ENCODE peak calls at places on chromosomes 7 and 10, in eight cellular contexts. J is fibroblast of lung, X is HCT116, H is GM23248, Q is Karpas-422, V is hepatocyte, W is IMR-90, Z is mammary epithelial cell. N is an unnamed sample. For H3K4me1 and H4K20me1, the result is how much of the 10 kb centered on the place peaks cover.

GRCh38 chr7:47990592-47990991 is 11.2 kb upstream of the HUS1 start:
- DNase-seq in J (no peak), X (no peak), H (no peak), Q (no peak), V (no peak), W (no peak), Z (no peak), N (no peak)

GRCh38 chr7:46169384-46169755 is 248.3 kb upstream of the IGFBP3 start:
- DNase-seq in J (no peak), X (no peak), H (peak), Q (no peak), V (no peak), W (peak), Z (no peak), N (no peak)

GRCh38 chr10:19702215-19702614 is 114.0 kb upstream of the PLXDC2 start:
- DNase-seq in J (peak), X (no peak), H (peak), Q (no peak), V (no peak), W (peak), Z (peak), N (no peak)

GRCh38 chr10:119498889-119499864 is 43.3 kb downstream of the RGS10 start:
- DNase-seq in J (no peak), X (no peak), H (peak), Q (no peak), V (no peak), W (peak), Z (peak), N (no peak)

GRCh38 chr7:82760831-82761230 is 317.3 kb upstream of the CACNA2D1 start:
- DNase-seq in J (no peak), X (no peak), H (no peak), Q (no peak), V (no peak), W (peak), Z (no peak), N (no peak)

GRCh38 chr7:1889556-1890181 is 219.6 kb downstream of the ELFN1 start:
- DNase-seq in J (peak), X (no peak), H (peak), Q (no peak), V (no peak), W (peak), Z (no peak), N (peak)

GRCh38 chr10:47418321-47418720 is 34.2 kb upstream of the ZNF488 start:
- DNase-seq in J (no peak), X (no peak), H (no peak), Q (no peak), V (no peak), W (no peak), Z (no peak), N (no peak)

GRCh38 chr7:158097511-158098124 is 490.0 kb downstream of the PTPRN2 start:
- DNase-seq in J (no peak), X (no peak), H (no peak), Q (no peak), V (no peak), W (no peak), Z (no peak), N (no peak)

GRCh38 chr10:90787906-90788491 is 69.8 kb downstream of the HTR7 start:
- DNase-seq in J (peak), X (peak), H (peak), Q (peak), V (peak), W (peak), Z (peak), N (peak)

GRCh38 chr10:117217196-117217761 is 20.0 kb downstream of the KCNK18 start:
- DNase-seq in J (no peak), X (no peak), H (peak), Q (no peak), V (peak), W (no peak), Z (no peak), N (no peak)

GRCh38 chr7:120089968-120090367 is 183.0 kb upstream of the KCND2 start:
- DNase-seq in J (peak), X (peak), H (no peak), Q (no peak), V (no peak), W (peak), Z (no peak), N (no peak)

GRCh38 chr7:6160191-6160623 is 112.2 kb downstream of the CYTH3 start:
- DNase-seq in J (peak), X (no peak), H (peak), Q (no peak), V (peak), W (peak), Z (peak), N (peak)

GRCh38 chr7:121204537-121204936 is 124.3 kb upstream of the WNT16 start:
- DNase-seq in J (peak), X (no peak), H (peak), Q (no peak), V (peak), W (peak), Z (no peak), N (no peak)

GRCh38 chr10:100637785-100638184 is 102.0 kb downstream of the HIF1AN start:
- DNase-seq in J (no peak), X (peak), H (peak), Q (peak), V (peak), W (no peak), Z (no peak), N (peak)

GRCh38 chr10:80201592-80202256 is 3.6 kb downstream of the ANXA11 start:
- DNase-seq in J (no peak), X (no peak), H (no peak), Q (no peak), V (no peak), W (no peak), Z (no peak), N (no peak)

GRCh38 chr7:31488562-31489203 is 25.2 kb upstream of the ITPRID1 start:
- DNase-seq in J (peak), X (peak), H (peak), Q (peak), V (peak), W (no peak), Z (peak), N (peak)

GRCh38 chr7:116259821-116260440 is 49.6 kb downstream of the TES start:
- DNase-seq in J (peak), X (peak), H (peak), Q (no peak), V (no peak), W (peak), Z (peak), N (peak)

GRCh38 chr10:79038104-79038840 is 30.5 kb upstream of the ZMIZ1 start:
- DNase-seq in J (no peak), X (no peak), H (no peak), Q (no peak), V (no peak), W (no peak), Z (no peak), N (no peak)

GRCh38 chr7:32502656-32503189 is 7.4 kb downstream of the AVL9 start:
- DNase-seq in J (no peak), X (no peak), H (peak), Q (peak), V (no peak), W (no peak), Z (no peak), N (no peak)

GRCh38 chr7:73397521-73397934 is 36.0 kb upstream of the FZD9 start:
- DNase-seq in J (no peak), X (no peak), H (no peak), Q (no peak), V (peak), W (no peak), Z (no peak), N (no peak)

GRCh38 chr7:90207956-90208355 is 3.6 kb upstream of the STEAP2 start:
- DNase-seq in J (no peak), X (no peak), H (no peak), Q (no peak), V (no peak), W (no peak), Z (no peak), N (no peak)

GRCh38 chr7:112487938-112488575 is 7.3 kb downstream of the LSMEM1 start:
- DNase-seq in J (no peak), X (no peak), H (no peak), Q (no peak), V (no peak), W (no peak), Z (no peak), N (no peak)

GRCh38 chr10:51422311-51423120 is 276.9 kb downstream of the CSTF2T start:
- DNase-seq in J (peak), X (peak), H (peak), Q (peak), V (peak), W (peak), Z (peak), N (no peak)

GRCh38 chr7:36114355-36114754 is 38.7 kb upstream of the EEPD1 start:
- DNase-seq in J (no peak), X (no peak), H (no peak), Q (no peak), V (no peak), W (no peak), Z (no peak), N (no peak)

GRCh38 chr7:593324-594115 is 73.9 kb upstream of the PDGFA start:
- DNase-seq in J (no peak), X (no peak), H (no peak), Q (no peak), V (no peak), W (no peak), Z (no peak), N (no peak)

GRCh38 chr10:122461367-122461728 is at the start of gene HTRA1:
- DNase-seq in J (peak), X (no peak), H (peak), Q (no peak), V (no peak), W (peak), Z (peak), N (peak)

GRCh38 chr7:55526770-55527169 is 45.5 kb downstream of the VOPP1 start:
- DNase-seq in J (no peak), X (no peak), H (no peak), Q (peak), V (no peak), W (no peak), Z (no peak), N (no peak)

GRCh38 chr10:106175760-106176377 is 988.6 kb downstream of the SORCS1 start:
- DNase-seq in J (peak), X (no peak), H (peak), Q (peak), V (peak), W (no peak), Z (peak), N (no peak)

GRCh38 chr10:62433181-62433692 is 59.1 kb downstream of the ZNF365 start:
- DNase-seq in J (peak), X (peak), H (peak), Q (peak), V (peak), W (peak), Z (peak), N (peak)

GRCh38 chr10:79488303-79488702 is 24.0 kb upstream of the EIF5AL1 start:
- DNase-seq in J (peak), X (peak), H (peak), Q (no peak), V (peak), W (peak), Z (peak), N (peak)

GRCh38 chr10:126092806-126093205 is 196.4 kb downstream of the FANK1 start:
- DNase-seq in J (no peak), X (no peak), H (peak), Q (no peak), V (no peak), W (peak), Z (no peak), N (no peak)

GRCh38 chr7:157437519-157438061 is 100.8 kb downstream of the DNAJB6 start:
- DNase-seq in J (no peak), X (no peak), H (no peak), Q (no peak), V (no peak), W (no peak), Z (no peak), N (peak)

GRCh38 chr10:43461950-43462349 is 25.0 kb downstream of the ZNF487 start:
- DNase-seq in J (peak), X (peak), H (peak), Q (peak), V (peak), W (peak), Z (peak), N (peak)

GRCh38 chr7:88218836-88219605 is 817 bp downstream of the SRI start:
- DNase-seq in J (peak), X (no peak), H (peak), Q (peak), V (peak), W (peak), Z (peak), N (peak)

GRCh38 chr7:18356195-18356645 is 139.3 kb upstream of the HDAC9 start:
- DNase-seq in J (peak), X (peak), H (peak), Q (peak), V (peak), W (peak), Z (peak), N (peak)

GRCh38 chr10:20890009-20890408 is 7.1 kb downstream of the NEBL start:
- DNase-seq in J (no peak), X (no peak), H (no peak), Q (no peak), V (no peak), W (no peak), Z (no peak), N (no peak)

GRCh38 chr7:91243591-91244368 is 20.5 kb upstream of the FZD1 start:
- DNase-seq in J (peak), X (no peak), H (peak), Q (no peak), V (no peak), W (peak), Z (no peak), N (no peak)

GRCh38 chr7:44216019-44216418 is 15.2 kb downstream of the YKT6 start:
- DNase-seq in J (no peak), X (no peak), H (no peak), Q (no peak), V (no peak), W (no peak), Z (no peak), N (peak)

DNA sequence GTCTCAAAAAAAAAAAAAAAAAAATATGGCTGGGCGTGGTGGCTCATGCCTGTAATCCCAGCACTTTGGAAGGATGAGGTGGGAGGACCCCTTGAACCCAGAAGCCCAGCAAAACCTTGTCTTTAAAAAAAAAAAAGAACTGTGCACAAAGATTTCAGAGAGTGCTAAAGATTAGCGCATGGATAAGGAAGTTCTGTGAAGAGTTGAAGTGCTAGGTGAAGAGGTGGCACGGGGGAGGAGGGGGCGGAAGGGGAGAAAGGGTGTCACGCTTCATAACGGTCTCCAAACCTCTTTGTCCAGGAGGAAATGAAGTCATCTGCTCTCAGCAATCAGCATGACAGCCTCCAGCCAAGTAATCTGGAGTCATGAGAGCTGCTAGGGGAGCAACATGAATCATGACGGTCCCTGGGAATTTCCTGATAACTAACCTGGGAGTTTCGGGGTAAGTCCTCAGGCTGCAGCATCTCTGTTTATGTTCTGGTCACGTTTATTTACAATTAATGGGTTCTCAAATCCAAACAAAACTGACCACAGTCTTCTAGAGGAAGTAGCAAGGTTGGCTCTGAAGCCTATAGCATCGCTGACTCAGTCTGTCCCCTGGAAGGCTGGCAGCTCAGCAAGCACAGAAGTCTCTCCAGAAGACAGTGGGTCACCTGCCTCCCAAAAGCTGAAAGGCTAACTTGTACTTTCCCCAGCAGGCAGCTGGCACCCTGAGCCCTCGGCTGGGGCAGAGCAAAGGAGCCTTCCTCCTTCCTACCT is 1.9 kb upstream of the PLAU start:
- DNase-seq in J (peak), X (no peak), H (peak), Q (peak), V (peak), W (peak), Z (peak), N (peak)
- H3K4me1 ChIP-seq in J (under half), X (half or more), H (half or more), Q (under half), V (under half), W (under half), Z (half or more), N (half or more)

GRCh38 chr7:134771889-134772288 is 7.5 kb upstream of the CALD1 start:
- DNase-seq in J (no peak), X (no peak), H (no peak), Q (no peak), V (no peak), W (no peak), Z (peak), N (no peak)
- H3K27ac ChIP-seq in J (no peak), X (no peak), H (no peak), Q (no peak), V (no peak), W (peak), Z (no peak), N (no peak)

GRCh38 chr7:98119257-98119918 is 12.7 kb downstream of the LMTK2 start:
- DNase-seq in J (peak), X (no peak), H (peak), Q (no peak), V (peak), W (peak), Z (peak), N (peak)

GRCh38 chr7:98115746-98116525 is 9.3 kb downstream of the LMTK2 start:
- DNase-seq in J (no peak), X (no peak), H (no peak), Q (no peak), V (no peak), W (no peak), Z (no peak), N (no peak)

GRCh38 chr7:98120559-98120958 is 13.9 kb downstream of the LMTK2 start:
- DNase-seq in J (no peak), X (no peak), H (no peak), Q (no peak), V (no peak), W (no peak), Z (no peak), N (peak)

GRCh38 chr7:98112077-98112476 is 5.4 kb downstream of the LMTK2 start:
- DNase-seq in J (no peak), X (no peak), H (no peak), Q (no peak), V (no peak), W (no peak), Z (no peak), N (no peak)

DNA sequence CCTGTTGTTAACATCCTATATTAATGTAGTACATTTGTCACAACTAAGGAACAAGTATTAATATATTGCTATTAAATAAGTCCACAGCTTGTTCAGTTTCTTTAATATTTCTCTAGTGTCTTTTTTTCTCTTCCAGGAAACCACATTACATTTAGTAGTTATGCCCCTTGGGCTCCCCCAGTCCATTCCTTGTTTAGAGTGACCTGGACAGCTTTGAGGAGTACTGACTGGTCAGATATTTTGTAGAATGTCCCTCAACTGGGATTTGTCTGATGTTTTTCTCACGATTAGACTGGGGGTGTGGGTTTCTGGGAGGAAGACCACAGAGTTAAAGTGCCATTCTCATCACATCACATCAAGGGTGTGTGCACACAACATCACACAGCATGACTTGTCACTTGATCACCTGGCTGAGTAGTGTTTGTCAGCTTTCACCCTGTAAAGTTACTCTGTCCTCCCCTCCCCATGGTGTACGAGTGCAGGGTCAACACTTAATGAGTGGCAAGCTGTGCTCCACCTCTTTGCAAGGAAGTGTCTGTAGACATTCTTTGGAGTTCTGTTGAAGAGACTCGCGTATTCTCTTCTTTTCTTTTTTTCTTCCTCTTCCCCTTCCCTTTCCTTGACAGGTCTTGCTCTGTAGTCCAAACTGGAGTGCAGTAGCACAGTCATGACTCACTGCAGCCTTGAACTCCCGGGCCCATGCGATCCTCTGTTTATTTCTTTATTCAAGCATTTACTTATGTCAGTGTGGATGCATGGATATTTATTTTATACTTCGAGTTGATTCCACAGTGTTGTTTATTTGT is 10.2 kb downstream of the LMTK2 start:
- DNase-seq in J (peak), X (no peak), H (peak), Q (no peak), V (peak), W (peak), Z (peak), N (peak)
- H4K20me1 ChIP-seq in J (under half), X (under half), H (under half), Q (half or more), V (under half), W (under half), Z (under half), N (under half)

GRCh38 chr7:133076142-133076541 is 5.7 kb downstream of the CHCHD3 start:
- DNase-seq in J (no peak), X (no peak), H (no peak), Q (no peak), V (no peak), W (no peak), Z (no peak), N (no peak)

GRCh38 chr7:133065301-133065700 is 16.6 kb downstream of the CHCHD3 start:
- DNase-seq in J (no peak), X (no peak), H (no peak), Q (no peak), V (no peak), W (no peak), Z (no peak), N (no peak)

GRCh38 chr7:133070562-133070961 is 11.3 kb downstream of the CHCHD3 start:
- DNase-seq in J (peak), X (no peak), H (no peak), Q (no peak), V (no peak), W (no peak), Z (peak), N (peak)
- H3K4me1 ChIP-seq in J (under half), X (under half), H (under half), Q (under half), V (under half), W (under half), Z (under half), N (under half)

GRCh38 chr10:93478873-93479272 is 3.3 kb downstream of the MYOF start:
- DNase-seq in J (no peak), X (no peak), H (no peak), Q (no peak), V (no peak), W (no peak), Z (no peak), N (no peak)
- H3K27ac ChIP-seq in J (peak), X (peak), H (peak), Q (no peak), V (no peak), W (peak), Z (peak), N (peak)

GRCh38 chr10:114824396-114824795 is 2.8 kb downstream of the FHIP2A start:
- DNase-seq in J (no peak), X (no peak), H (peak), Q (no peak), V (no peak), W (peak), Z (no peak), N (peak)
- H4K20me1 ChIP-seq in J (under half), X (under half), H (under half), Q (under half), V (under half), W (under half), Z (under half), N (under half)

DNA sequence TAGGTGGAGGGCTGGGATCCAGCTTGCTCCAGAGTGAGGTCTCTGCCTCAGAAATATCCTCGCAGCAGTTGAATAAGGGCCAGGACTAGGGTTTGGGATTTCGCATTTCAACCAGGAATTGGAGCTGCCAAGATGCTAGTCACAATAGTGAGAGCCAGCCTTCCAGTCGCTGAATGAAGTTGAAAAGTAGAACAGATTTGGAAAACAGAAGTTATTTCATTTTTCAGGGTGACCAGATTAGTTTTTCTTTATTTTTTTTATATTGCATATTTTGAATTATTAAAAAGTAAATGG is 59.9 kb downstream of the PLCE1 start:
- DNase-seq in J (no peak), X (no peak), H (no peak), Q (no peak), V (no peak), W (no peak), Z (no peak), N (no peak)
- H3K4me1 ChIP-seq in J (under half), X (under half), H (under half), Q (under half), V (under half), W (under half), Z (under half), N (under half)